ENCODE peak calls at places on chromosomes 12 and 14, in seven cellular contexts. One of them, this sample, is unnamed.

GRCh38 chr12:76685246-76685678 is 78.7 kb upstream of the ZDHHC17 start:
- DNase-seq in mesendoderm: peak
- DNase-seq in trophoblast cell: no peak
- DNase-seq in mesenchymal stem cell: peak
- DNase-seq in IMR-90: peak
- DNase-seq in H1: no peak
- DNase-seq in neuronal stem cell: no peak
- DNase-seq in this sample: peak

GRCh38 chr14:101408077-101408831 is 153.0 kb upstream of the DIO3 start:
- DNase-seq in mesenchymal stem cell: no peak
- DNase-seq in mesendoderm: no peak
- DNase-seq in neuronal stem cell: no peak
- DNase-seq in H1: no peak
- DNase-seq in trophoblast cell: peak
- DNase-seq in IMR-90: peak
- DNase-seq in this sample: no peak

GRCh38 chr14:105937253-105938054 is 411.1 kb downstream of the TMEM121 start:
- DNase-seq in IMR-90: no peak
- DNase-seq in neuronal stem cell: no peak
- DNase-seq in trophoblast cell: peak
- DNase-seq in mesendoderm: no peak
- DNase-seq in mesenchymal stem cell: no peak
- DNase-seq in H1: no peak
- DNase-seq in this sample: no peak

GRCh38 chr14:101022121-101022520 is 118.6 kb upstream of the RTL1 start:
- DNase-seq in IMR-90: no peak
- DNase-seq in mesenchymal stem cell: no peak
- DNase-seq in neuronal stem cell: no peak
- DNase-seq in H1: no peak
- DNase-seq in trophoblast cell: no peak
- DNase-seq in mesendoderm: no peak
- DNase-seq in this sample: no peak

GRCh38 chr12:95836185-95836609 is 22.6 kb upstream of the SNRPF start:
- DNase-seq in mesenchymal stem cell: no peak
- DNase-seq in mesendoderm: no peak
- DNase-seq in neuronal stem cell: no peak
- DNase-seq in trophoblast cell: no peak
- DNase-seq in H1: no peak
- DNase-seq in IMR-90: peak
- DNase-seq in this sample: no peak

GRCh38 chr14:76937181-76938091 is 91.1 kb downstream of the IRF2BPL start:
- DNase-seq in mesendoderm: peak
- DNase-seq in IMR-90: peak
- DNase-seq in H1: no peak
- DNase-seq in trophoblast cell: no peak
- DNase-seq in mesenchymal stem cell: peak
- DNase-seq in neuronal stem cell: no peak
- DNase-seq in this sample: no peak

GRCh38 chr12:1474567-1475153 is 119.7 kb downstream of the FBXL14 start:
- DNase-seq in neuronal stem cell: peak
- DNase-seq in trophoblast cell: peak
- DNase-seq in H1: peak
- DNase-seq in mesenchymal stem cell: peak
- DNase-seq in mesendoderm: peak
- DNase-seq in IMR-90: peak
- DNase-seq in this sample: no peak

GRCh38 chr12:24470050-24470449 is 478.9 kb downstream of the BCAT1 start:
- DNase-seq in mesenchymal stem cell: peak
- DNase-seq in mesendoderm: peak
- DNase-seq in trophoblast cell: peak
- DNase-seq in H1: no peak
- DNase-seq in neuronal stem cell: no peak
- DNase-seq in IMR-90: peak
- DNase-seq in this sample: no peak

GRCh38 chr12:34403706-34404376 is 381.5 kb downstream of the ALG10 start:
- DNase-seq in neuronal stem cell: no peak
- DNase-seq in mesendoderm: no peak
- DNase-seq in IMR-90: no peak
- DNase-seq in H1: no peak
- DNase-seq in trophoblast cell: no peak
- DNase-seq in mesenchymal stem cell: no peak
- DNase-seq in this sample: peak

GRCh38 chr12:89129471-89129870 is 222.8 kb downstream of the DUSP6 start:
- DNase-seq in H1: no peak
- DNase-seq in mesendoderm: no peak
- DNase-seq in mesenchymal stem cell: no peak
- DNase-seq in trophoblast cell: no peak
- DNase-seq in IMR-90: no peak
- DNase-seq in neuronal stem cell: no peak
- DNase-seq in this sample: no peak

GRCh38 chr12:89999699-90000505 is 291.3 kb upstream of the ATP2B1 start:
- DNase-seq in neuronal stem cell: no peak
- DNase-seq in mesendoderm: peak
- DNase-seq in IMR-90: peak
- DNase-seq in trophoblast cell: peak
- DNase-seq in H1: no peak
- DNase-seq in mesenchymal stem cell: peak
- DNase-seq in this sample: no peak

GRCh38 chr12:22283006-22283506 is 51.5 kb downstream of the ST8SIA1 start:
- DNase-seq in mesenchymal stem cell: peak
- DNase-seq in neuronal stem cell: no peak
- DNase-seq in mesendoderm: no peak
- DNase-seq in IMR-90: peak
- DNase-seq in H1: no peak
- DNase-seq in trophoblast cell: peak
- DNase-seq in this sample: no peak

GRCh38 chr14:101235872-101236221 is 325.4 kb upstream of the DIO3 start:
- DNase-seq in trophoblast cell: no peak
- DNase-seq in neuronal stem cell: no peak
- DNase-seq in IMR-90: no peak
- DNase-seq in H1: no peak
- DNase-seq in mesendoderm: peak
- DNase-seq in mesenchymal stem cell: no peak
- DNase-seq in this sample: peak

GRCh38 chr12:48288387-48289268 is 62.1 kb downstream of the ZNF641 start:
- DNase-seq in mesendoderm: no peak
- DNase-seq in H1: no peak
- DNase-seq in trophoblast cell: no peak
- DNase-seq in neuronal stem cell: no peak
- DNase-seq in mesenchymal stem cell: no peak
- DNase-seq in IMR-90: no peak
- DNase-seq in this sample: no peak

GRCh38 chr12:65121956-65122469 is 908 bp upstream of the WIF1 start:
- DNase-seq in neuronal stem cell: no peak
- DNase-seq in trophoblast cell: no peak
- DNase-seq in mesenchymal stem cell: no peak
- DNase-seq in H1: no peak
- DNase-seq in IMR-90: no peak
- DNase-seq in mesendoderm: no peak
- DNase-seq in this sample: no peak

GRCh38 chr14:19851365-19851764 is 23.6 kb upstream of the OR4K2 start:
- DNase-seq in mesenchymal stem cell: no peak
- DNase-seq in trophoblast cell: peak
- DNase-seq in IMR-90: no peak
- DNase-seq in mesendoderm: no peak
- DNase-seq in H1: no peak
- DNase-seq in neuronal stem cell: no peak
- DNase-seq in this sample: no peak

GRCh38 chr12:5889381-5890047 is 55.5 kb downstream of the ANO2 start:
- DNase-seq in mesendoderm: peak
- DNase-seq in H1: no peak
- DNase-seq in IMR-90: no peak
- DNase-seq in trophoblast cell: no peak
- DNase-seq in neuronal stem cell: no peak
- DNase-seq in mesenchymal stem cell: no peak
- DNase-seq in this sample: peak

DNA sequence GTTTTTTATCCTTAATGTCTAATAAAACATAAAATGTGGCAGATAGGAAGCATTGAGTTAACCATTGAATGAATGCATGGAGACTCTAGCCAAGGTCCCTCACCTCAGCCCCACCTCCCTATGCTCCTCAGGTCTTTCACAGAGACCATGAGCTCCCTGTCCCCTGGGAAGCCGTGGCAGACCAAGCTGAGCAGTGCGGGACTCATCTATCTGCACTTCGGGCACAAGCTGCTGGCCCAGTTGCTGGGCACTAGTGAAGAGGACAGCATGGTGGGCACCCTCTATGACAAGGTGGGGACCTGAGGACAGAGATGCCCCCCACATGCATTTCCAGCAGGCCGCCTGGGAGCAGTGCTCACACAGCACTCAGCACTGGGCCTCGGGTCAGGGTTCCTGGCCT is 3.4 kb downstream of the MYG1 start:
- DNase-seq in trophoblast cell: no peak
- DNase-seq in neuronal stem cell: no peak
- DNase-seq in mesendoderm: no peak
- DNase-seq in IMR-90: no peak
- DNase-seq in H1: no peak
- DNase-seq in mesenchymal stem cell: no peak
- DNase-seq in this sample: no peak
- H3K4ac ChIP-seq in trophoblast cell: no peak
- H3K4ac ChIP-seq in neuronal stem cell: no peak
- H3K4ac ChIP-seq in mesendoderm: no peak
- H3K4ac ChIP-seq in IMR-90: no peak
- H3K4ac ChIP-seq in H1: no peak
- H3K4ac ChIP-seq in mesenchymal stem cell: no peak
- H3K4ac ChIP-seq in this sample: no peak

DNA sequence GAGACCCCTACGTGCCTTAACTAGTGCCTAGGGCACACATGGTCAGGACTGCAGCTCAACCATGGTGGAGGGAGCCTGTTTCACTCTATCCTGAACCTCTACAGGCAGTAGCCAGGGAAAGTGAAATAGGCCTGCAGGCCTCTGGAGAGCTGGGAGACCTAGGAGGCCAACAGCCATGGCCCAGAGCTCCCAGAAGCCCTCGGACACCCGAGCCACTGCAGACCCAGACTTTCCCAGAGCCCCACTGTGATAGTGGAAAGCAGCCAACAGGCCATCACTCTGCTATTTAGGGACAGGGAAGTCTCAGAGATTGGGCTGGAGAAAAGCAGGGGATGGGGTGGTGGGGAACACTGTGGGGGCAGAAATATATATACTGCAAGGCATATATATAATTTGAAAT is 56.5 kb upstream of the ZFP36L1 start:
- DNase-seq in IMR-90: no peak
- DNase-seq in mesendoderm: no peak
- DNase-seq in mesenchymal stem cell: no peak
- DNase-seq in neuronal stem cell: no peak
- DNase-seq in trophoblast cell: no peak
- DNase-seq in H1: no peak
- DNase-seq in this sample: no peak
- H3K9ac ChIP-seq in IMR-90: no peak
- H3K9ac ChIP-seq in mesendoderm: no peak
- H3K9ac ChIP-seq in mesenchymal stem cell: no peak
- H3K9ac ChIP-seq in neuronal stem cell: no peak
- H3K9ac ChIP-seq in trophoblast cell: no peak
- H3K9ac ChIP-seq in H1: no peak
- H3K9ac ChIP-seq in this sample: no peak

GRCh38 chr14:62694075-62694474 is 351.2 kb downstream of the KCNH5 start:
- DNase-seq in H1: no peak
- DNase-seq in mesendoderm: no peak
- DNase-seq in neuronal stem cell: no peak
- DNase-seq in mesenchymal stem cell: peak
- DNase-seq in trophoblast cell: peak
- DNase-seq in IMR-90: peak
- DNase-seq in this sample: no peak
- H2AK5ac ChIP-seq in H1: no peak
- H2AK5ac ChIP-seq in mesendoderm: no peak
- H2AK5ac ChIP-seq in neuronal stem cell: no peak
- H2AK5ac ChIP-seq in mesenchymal stem cell: no peak
- H2AK5ac ChIP-seq in trophoblast cell: no peak
- H2AK5ac ChIP-seq in IMR-90: peak
- H2AK5ac ChIP-seq in this sample: no peak

DNA sequence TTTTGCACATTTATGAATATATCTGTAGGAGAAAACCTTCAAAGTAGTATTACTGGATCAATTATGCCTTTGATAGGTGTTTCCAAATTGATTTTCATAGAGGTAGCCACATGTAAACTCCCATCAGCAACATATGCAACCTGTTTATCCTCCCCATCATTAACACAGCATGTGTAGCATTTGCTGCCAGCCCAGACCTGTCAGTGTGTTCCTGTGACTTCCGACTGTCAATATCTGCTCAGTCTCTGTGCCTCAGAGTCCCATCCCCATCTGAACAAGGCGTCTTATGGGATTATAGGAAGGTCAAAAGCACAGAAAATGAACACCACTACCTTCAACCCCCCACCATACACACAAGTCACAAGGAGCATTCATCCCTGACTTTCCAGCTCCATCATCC is 9.5 kb upstream of the CAPRIN2 start:
- DNase-seq in neuronal stem cell: no peak
- DNase-seq in mesenchymal stem cell: no peak
- DNase-seq in IMR-90: no peak
- DNase-seq in H1: no peak
- DNase-seq in mesendoderm: no peak
- DNase-seq in trophoblast cell: no peak
- DNase-seq in this sample: no peak
- H3K4ac ChIP-seq in neuronal stem cell: no peak
- H3K4ac ChIP-seq in mesenchymal stem cell: no peak
- H3K4ac ChIP-seq in IMR-90: no peak
- H3K4ac ChIP-seq in H1: no peak
- H3K4ac ChIP-seq in mesendoderm: no peak
- H3K4ac ChIP-seq in trophoblast cell: no peak
- H3K4ac ChIP-seq in this sample: no peak

This sample was measured in H9.